ENCODE peak calls at places on chromosomes 4 and X, in four cellular contexts. T is NCI-H460; Y is NCI-H2029 treated with DMSO at 0.1 percent for 48 hours; V is stimulated activated CD8-positive, alpha-beta memory T cell treated with anti-CD3 and anti-CD28 coated beads, Interleukin-7, amount 100 ng/mL, for 4 hours. S is an unnamed sample.

GRCh38 chr4:1370321-1371124 is 23.5 kb downstream of the UVSSA start:
- DNase-seq in T (no peak), Y (no peak), V (no peak), S (peak; percentile 67)

GRCh38 chrX:74133156-74133796 is 170.7 kb upstream of the ZCCHC13 start:
- DNase-seq in T (peak; percentile 56), Y (peak; percentile 3), V (no peak), S (no peak)

GRCh38 chr4:76694056-76694455 is 203.9 kb downstream of the SOWAHB start:
- DNase-seq in T (no peak), Y (no peak), V (no peak), S (no peak)

GRCh38 chr4:1200425-1201035 is 28.1 kb upstream of the SPON2 start:
- DNase-seq in V (no peak), T (no peak), Y (no peak), S (no peak)

GRCh38 chrX:70174754-70175153 is 2.5 kb upstream of the DGAT2L6 start:
- DNase-seq in Y (peak; percentile 36), T (no peak), V (no peak), S (no peak)

GRCh38 chr4:94595880-94596483 is 144.2 kb downstream of the PDLIM5 start:
- DNase-seq in Y (peak; percentile 36), V (no peak), T (peak; percentile 30), S (no peak)

GRCh38 chr4:158722291-158722916 is 792 bp downstream of the PPID start:
- DNase-seq in V (no peak), Y (no peak), T (no peak), S (no peak)

GRCh38 chr4:39732728-39733127 is 34.8 kb downstream of the UBE2K start:
- DNase-seq in V (no peak), Y (no peak), T (no peak), S (no peak)

GRCh38 chrX:140057001-140057411 is 91.7 kb upstream of the CXorf66 start:
- DNase-seq in T (peak; percentile 67), Y (peak; percentile 27), V (peak; percentile 7), S (peak; percentile 77)

GRCh38 chr4:87521757-87522374 is 7.3 kb downstream of the SPARCL1 start:
- DNase-seq in T (peak; percentile 8), Y (peak; percentile 72), V (no peak), S (no peak)